ENCODE peak calls at places on chromosomes 6 and 20, in five cellular contexts. One of them, this sample, is unnamed.

GRCh38 chr6:7975764-7976146 is 65.2 kb upstream of the TXNDC5 start:
- DNase-seq in mammary epithelial cell: no peak
- DNase-seq in SK-N-MC: no peak
- DNase-seq in fibroblast of lung: no peak
- DNase-seq in HCT116: no peak
- DNase-seq in this sample: peak; percentile 18

GRCh38 chr6:163474581-163474980 is 60.1 kb downstream of the QKI start:
- DNase-seq in mammary epithelial cell: no peak
- DNase-seq in HCT116: no peak
- DNase-seq in SK-N-MC: no peak
- DNase-seq in fibroblast of lung: no peak
- DNase-seq in this sample: no peak

GRCh38 chr6:8686077-8686476 is 250.7 kb upstream of the SLC35B3 start:
- DNase-seq in HCT116: no peak
- DNase-seq in fibroblast of lung: no peak
- DNase-seq in mammary epithelial cell: no peak
- DNase-seq in SK-N-MC: no peak
- DNase-seq in this sample: no peak

GRCh38 chr6:139879823-139880356 is 505.4 kb upstream of the CITED2 start:
- DNase-seq in SK-N-MC: no peak
- DNase-seq in HCT116: no peak
- DNase-seq in mammary epithelial cell: no peak
- DNase-seq in fibroblast of lung: no peak
- DNase-seq in this sample: no peak

GRCh38 chr6:159084493-159085091 is 39.8 kb upstream of the TAGAP start:
- DNase-seq in SK-N-MC: peak; percentile 22
- DNase-seq in mammary epithelial cell: peak; percentile 65
- DNase-seq in fibroblast of lung: peak; percentile 93
- DNase-seq in HCT116: no peak
- DNase-seq in this sample: no peak

GRCh38 chr6:157219201-157220200 is 103.8 kb downstream of the TMEM242 start:
- DNase-seq in fibroblast of lung: peak; percentile 45
- DNase-seq in HCT116: no peak
- DNase-seq in SK-N-MC: no peak
- DNase-seq in mammary epithelial cell: no peak
- DNase-seq in this sample: peak; percentile 18

GRCh38 chr20:39108746-39109145 is 146.6 kb downstream of the DHX35 start:
- DNase-seq in mammary epithelial cell: peak; percentile 17
- DNase-seq in HCT116: no peak
- DNase-seq in SK-N-MC: no peak
- DNase-seq in fibroblast of lung: no peak
- DNase-seq in this sample: no peak

GRCh38 chr6:97240222-97240621 is 42.8 kb downstream of the MMS22L start:
- DNase-seq in fibroblast of lung: peak; percentile 10
- DNase-seq in HCT116: no peak
- DNase-seq in SK-N-MC: no peak
- DNase-seq in mammary epithelial cell: peak; percentile 59
- DNase-seq in this sample: peak; percentile 35

GRCh38 chr20:44973053-44973452 is 6.7 kb downstream of the STK4 start:
- DNase-seq in SK-N-MC: no peak
- DNase-seq in fibroblast of lung: no peak
- DNase-seq in mammary epithelial cell: no peak
- DNase-seq in HCT116: no peak
- DNase-seq in this sample: no peak

GRCh38 chr20:33852971-33853813 is 42.0 kb downstream of the CHMP4B start:
- DNase-seq in mammary epithelial cell: no peak
- DNase-seq in fibroblast of lung: no peak
- DNase-seq in HCT116: no peak
- DNase-seq in SK-N-MC: no peak
- DNase-seq in this sample: no peak

GRCh38 chr6:75505426-75505825 is 11.8 kb upstream of the FILIP1 start:
- DNase-seq in mammary epithelial cell: no peak
- DNase-seq in HCT116: no peak
- DNase-seq in fibroblast of lung: no peak
- DNase-seq in SK-N-MC: no peak
- DNase-seq in this sample: no peak

GRCh38 chr6:32700391-32701040 is 34.1 kb upstream of the HLA-DQB1 start:
- DNase-seq in HCT116: peak; percentile 61
- DNase-seq in SK-N-MC: peak; percentile 45
- DNase-seq in fibroblast of lung: peak; percentile 75
- DNase-seq in mammary epithelial cell: peak; percentile 52
- DNase-seq in this sample: peak; percentile 32

GRCh38 chr6:13992417-13993055 is 67.8 kb downstream of the RNF182 start:
- DNase-seq in fibroblast of lung: peak; percentile 86
- DNase-seq in HCT116: peak; percentile 41
- DNase-seq in mammary epithelial cell: peak; percentile 79
- DNase-seq in SK-N-MC: no peak
- DNase-seq in this sample: peak; percentile 47

DNA sequence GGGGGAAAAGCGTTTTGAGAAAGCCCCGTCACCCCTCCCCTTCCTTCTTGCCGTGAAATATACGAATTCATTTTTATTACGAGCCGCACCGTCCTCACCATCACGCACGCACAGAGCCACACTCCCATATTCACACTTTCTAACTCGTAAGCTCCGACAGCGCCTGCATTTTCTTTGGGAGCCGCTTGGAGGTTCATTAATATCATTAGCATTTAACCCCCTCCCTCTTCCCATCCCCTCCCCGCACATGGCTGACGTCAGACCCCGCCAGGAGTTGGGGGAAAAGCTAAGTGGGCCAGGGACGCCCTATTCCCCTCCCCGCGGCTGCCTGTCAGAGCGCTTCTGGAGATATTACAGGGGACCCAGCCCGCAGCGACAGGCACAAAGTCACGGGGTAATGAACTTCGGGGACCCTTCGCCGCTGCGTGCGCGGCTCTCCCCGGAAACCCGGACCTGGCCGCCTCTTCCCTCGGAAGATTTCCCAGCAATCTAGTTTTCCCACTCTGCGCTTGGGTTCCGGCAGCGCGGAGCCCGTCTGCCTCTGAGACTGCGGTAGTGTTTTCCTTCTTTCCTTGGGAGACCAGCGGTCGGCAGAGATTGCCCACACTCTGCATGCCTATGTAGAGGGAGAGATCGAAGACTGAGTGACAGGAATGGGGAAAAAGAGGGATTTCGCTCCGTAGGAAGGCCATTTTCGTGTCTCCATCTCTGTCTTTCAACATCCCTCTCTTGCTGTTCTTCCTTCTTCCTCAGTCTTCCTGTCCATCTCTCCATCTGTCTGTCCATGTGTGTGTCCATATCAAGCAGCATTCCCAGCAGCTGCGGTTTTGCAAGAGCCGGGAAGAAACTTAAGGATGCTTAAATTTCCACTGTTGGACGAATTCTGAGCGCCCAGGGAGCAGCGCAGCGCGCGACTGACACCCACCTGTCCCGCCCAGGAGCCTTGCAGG is at the start of gene NR2E1:
- DNase-seq in fibroblast of lung: peak; percentile 21
- DNase-seq in mammary epithelial cell: peak; percentile 25
- DNase-seq in HCT116: no peak
- DNase-seq in SK-N-MC: peak; percentile 30
- DNase-seq in this sample: no peak
- TF ChIP-seq EZH2 in fibroblast of lung: peak; percentile 76
- TF ChIP-seq EZH2 in mammary epithelial cell: peak; percentile 89
- TF ChIP-seq EZH2 in HCT116: no peak
- TF ChIP-seq EZH2 in SK-N-MC: no peak
- TF ChIP-seq EZH2 in this sample: no peak

GRCh38 chr6:83853968-83854501 is 875 bp downstream of the RIPPLY2 start:
- DNase-seq in HCT116: no peak
- DNase-seq in SK-N-MC: no peak
- DNase-seq in mammary epithelial cell: no peak
- DNase-seq in fibroblast of lung: no peak
- DNase-seq in this sample: no peak
- TF ChIP-seq EZH2 in HCT116: no peak
- TF ChIP-seq EZH2 in SK-N-MC: no peak
- TF ChIP-seq EZH2 in mammary epithelial cell: no peak
- TF ChIP-seq EZH2 in fibroblast of lung: no peak
- TF ChIP-seq EZH2 in this sample: no peak

DNA sequence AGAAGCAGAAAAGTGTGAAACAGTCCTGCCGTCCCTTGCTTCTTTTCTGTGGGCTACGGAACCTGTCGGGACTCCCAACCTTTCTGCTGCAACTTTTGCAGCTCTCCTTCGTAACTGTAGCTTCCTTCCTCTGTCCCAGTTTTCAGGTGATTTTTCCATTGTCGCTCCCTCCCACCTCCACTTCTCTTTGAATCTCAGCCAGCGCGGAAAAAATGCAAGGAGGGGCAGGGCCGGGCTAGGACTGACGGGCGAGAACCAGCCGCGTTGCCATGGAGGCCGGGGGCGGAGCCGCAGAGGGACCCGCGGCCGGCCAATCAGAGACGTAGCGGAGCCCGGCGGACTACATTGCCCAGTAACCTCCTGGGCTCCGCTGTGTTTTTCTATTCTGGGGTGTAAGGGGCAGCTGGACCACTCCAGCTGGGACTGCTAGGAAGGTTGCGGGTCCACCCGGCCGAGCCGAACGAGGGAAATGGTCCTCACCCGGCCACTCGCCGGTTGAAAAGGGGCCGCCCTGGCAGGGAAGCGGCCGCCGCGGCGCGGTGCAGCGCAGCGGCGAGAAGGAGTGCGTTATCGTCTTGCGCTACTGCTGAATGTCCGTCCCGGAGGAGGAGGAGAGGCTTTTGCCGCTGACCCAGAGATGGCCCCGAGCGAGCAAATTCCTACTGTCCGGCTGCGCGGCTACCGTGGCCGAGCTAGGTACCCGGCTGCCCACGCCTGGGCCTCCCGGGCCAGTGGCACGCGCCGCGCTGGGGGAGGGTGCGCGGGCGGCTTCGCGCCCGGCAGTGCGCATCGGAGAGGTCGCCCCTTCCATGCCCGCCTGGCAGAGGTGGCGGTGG is at the start of the genes CYP39A1 and SLC25A27:
- DNase-seq in HCT116: peak; percentile 74
- DNase-seq in fibroblast of lung: peak; percentile 81
- DNase-seq in mammary epithelial cell: peak; percentile 93
- DNase-seq in SK-N-MC: no peak
- DNase-seq in this sample: peak; percentile 83
- TF ChIP-seq EZH2 in HCT116: no peak
- TF ChIP-seq EZH2 in fibroblast of lung: no peak
- TF ChIP-seq EZH2 in mammary epithelial cell: no peak
- TF ChIP-seq EZH2 in SK-N-MC: no peak
- TF ChIP-seq EZH2 in this sample: no peak

DNA sequence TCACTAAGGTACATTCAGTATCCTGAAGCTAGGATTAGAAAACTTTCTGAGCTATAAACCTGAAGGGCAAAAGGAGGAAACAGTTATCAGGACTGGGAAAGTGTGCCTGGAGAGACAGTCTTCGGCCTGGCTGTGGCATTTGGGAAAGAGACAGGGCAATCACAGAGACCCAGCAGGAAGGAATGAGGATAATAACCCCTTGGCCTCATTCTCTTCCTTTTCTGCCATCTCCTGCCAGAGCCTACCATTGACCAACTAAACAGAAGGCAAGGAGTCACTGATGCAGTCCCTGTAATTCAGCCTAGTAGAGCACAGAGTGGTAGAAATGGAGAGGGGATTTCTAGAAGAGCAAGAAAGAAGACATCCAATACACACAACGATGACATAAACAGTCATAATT is 359.4 kb downstream of the HDGFL1 start:
- DNase-seq in fibroblast of lung: no peak
- DNase-seq in SK-N-MC: no peak
- DNase-seq in HCT116: no peak
- DNase-seq in mammary epithelial cell: no peak
- DNase-seq in this sample: no peak
- TF ChIP-seq EZH2 in fibroblast of lung: no peak
- TF ChIP-seq EZH2 in SK-N-MC: no peak
- TF ChIP-seq EZH2 in HCT116: no peak
- TF ChIP-seq EZH2 in mammary epithelial cell: no peak
- TF ChIP-seq EZH2 in this sample: no peak

GRCh38 chr6:150142657-150143501 is at the start of gene PPP1R14C:
- DNase-seq in mammary epithelial cell: peak; percentile 84
- DNase-seq in SK-N-MC: no peak
- DNase-seq in fibroblast of lung: no peak
- DNase-seq in HCT116: no peak
- DNase-seq in this sample: peak; percentile 59
- TF ChIP-seq EZH2 in mammary epithelial cell: no peak
- TF ChIP-seq EZH2 in SK-N-MC: no peak
- TF ChIP-seq EZH2 in fibroblast of lung: no peak
- TF ChIP-seq EZH2 in HCT116: no peak
- TF ChIP-seq EZH2 in this sample: no peak

GRCh38 chr6:21665101-21665435 is 71.5 kb downstream of the SOX4 start:
- DNase-seq in HCT116: no peak
- DNase-seq in fibroblast of lung: no peak
- DNase-seq in mammary epithelial cell: no peak
- DNase-seq in SK-N-MC: no peak
- DNase-seq in this sample: no peak

GRCh38 chr6:21665436-21666199 is 72.1 kb downstream of the SOX4 start:
- DNase-seq in SK-N-MC: no peak
- DNase-seq in mammary epithelial cell: no peak
- DNase-seq in fibroblast of lung: no peak
- DNase-seq in HCT116: no peak
- DNase-seq in this sample: no peak

GRCh38 chr6:21666788-21667681 is 73.5 kb downstream of the SOX4 start:
- DNase-seq in mammary epithelial cell: no peak
- DNase-seq in HCT116: no peak
- DNase-seq in fibroblast of lung: peak; percentile 17
- DNase-seq in SK-N-MC: no peak
- DNase-seq in this sample: no peak

GRCh38 chr6:21666200-21666671 is 72.7 kb downstream of the SOX4 start:
- DNase-seq in fibroblast of lung: no peak
- DNase-seq in mammary epithelial cell: no peak
- DNase-seq in SK-N-MC: no peak
- DNase-seq in HCT116: no peak
- DNase-seq in this sample: no peak

DNA sequence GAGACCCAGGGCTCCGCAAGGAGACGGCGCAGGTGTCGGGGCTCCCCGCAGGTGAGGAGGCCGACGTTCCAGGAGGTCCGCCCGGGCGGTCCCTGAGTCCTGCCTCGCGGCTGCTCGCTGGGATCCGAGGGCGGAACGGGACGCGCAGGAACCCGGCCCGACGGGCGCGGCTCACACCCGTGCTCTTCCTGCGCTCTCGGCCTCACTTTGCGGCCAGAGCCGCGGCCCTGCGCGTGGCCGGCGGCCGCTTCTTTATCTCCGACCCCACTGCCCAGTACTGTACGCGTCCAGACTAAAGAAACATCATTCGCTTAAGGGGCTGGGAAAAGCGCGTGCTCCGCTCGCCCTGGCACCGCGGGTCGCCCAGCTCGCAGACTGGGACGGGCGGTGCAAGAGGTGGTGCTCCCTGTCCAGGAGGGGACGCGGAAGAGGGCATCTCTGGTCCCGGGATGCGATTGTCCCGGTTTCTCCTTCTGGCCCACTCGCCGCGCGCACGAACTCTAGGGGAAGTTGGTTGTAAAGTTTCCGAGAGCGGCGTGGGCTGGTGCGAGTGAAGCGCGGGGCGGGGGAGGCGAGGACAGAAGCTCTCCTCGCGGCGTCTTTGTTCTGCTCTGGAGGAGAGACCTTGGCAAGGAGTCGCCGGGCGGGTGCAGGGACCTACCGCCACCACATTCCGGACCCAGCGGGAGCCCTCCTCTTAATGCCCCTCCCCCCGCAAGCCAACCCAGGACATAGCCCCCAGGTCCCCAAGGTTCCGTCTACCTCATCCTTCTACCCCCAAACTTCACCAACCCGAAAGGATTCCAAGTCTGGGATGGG is 70.9 kb downstream of the SOX4 start:
- DNase-seq in HCT116: no peak
- DNase-seq in SK-N-MC: no peak
- DNase-seq in mammary epithelial cell: peak; percentile 14
- DNase-seq in fibroblast of lung: no peak
- DNase-seq in this sample: no peak
- TF ChIP-seq EZH2 in HCT116: no peak
- TF ChIP-seq EZH2 in SK-N-MC: no peak
- TF ChIP-seq EZH2 in mammary epithelial cell: peak; percentile 59
- TF ChIP-seq EZH2 in fibroblast of lung: peak; percentile 97
- TF ChIP-seq EZH2 in this sample: no peak

This sample was measured in PC-9.